ENCODE peak calls at places on chromosomes 4 and X, in six cellular contexts. K is H1, F is IMR-90, R is H9, B is mesenchymal stem cell, G is neuronal stem cell. S is an unnamed sample.

GRCh38 chrX:112947981-112948380 is 107.3 kb upstream of the AMOT start:
- DNase-seq in K (no peak), F (no peak), R (no peak), B (no peak), G (no peak), S (no peak)

GRCh38 chrX:123959281-123960063 is 2.0 kb upstream of the STAG2 start:
- DNase-seq in K (no peak), F (no peak), R (no peak), B (peak), G (peak), S (peak)

GRCh38 chr4:15653864-15654391 is 1.2 kb downstream of the FBXL5 start:
- DNase-seq in K (no peak), F (peak), R (no peak), B (peak), G (peak), S (no peak)

GRCh38 chrX:118189628-118190027 is 73.0 kb upstream of the KLHL13 start:
- DNase-seq in K (no peak), F (no peak), R (peak), B (no peak), G (no peak), S (no peak)

GRCh38 chr4:184147858-184148799 is 69.5 kb downstream of the ENPP6 start:
- DNase-seq in K (no peak), F (peak), R (no peak), B (peak), G (no peak), S (no peak)

GRCh38 chrX:16659326-16659725 is 9.4 kb downstream of the S100G start:
- DNase-seq in K (no peak), F (no peak), R (no peak), B (no peak), G (no peak), S (no peak)

GRCh38 chr4:6052679-6053078 is 34.4 kb upstream of the C4orf50 start:
- DNase-seq in K (no peak), F (no peak), R (no peak), B (no peak), G (no peak), S (no peak)

GRCh38 chr4:2251795-2252529 is 9.9 kb downstream of the MXD4 start:
- DNase-seq in K (peak), F (no peak), R (no peak), B (no peak), G (no peak), S (no peak)

GRCh38 chr4:17761062-17761461 is 20.4 kb downstream of the FAM184B start:
- DNase-seq in K (no peak), F (no peak), R (no peak), B (no peak), G (no peak), S (no peak)

GRCh38 chr4:17762705-17763104 is 18.7 kb downstream of the FAM184B start:
- DNase-seq in K (no peak), F (peak), R (no peak), B (peak), G (no peak), S (peak)

GRCh38 chr4:17758459-17758858 is 23.0 kb downstream of the FAM184B start:
- DNase-seq in K (no peak), F (no peak), R (no peak), B (no peak), G (no peak), S (no peak)

GRCh38 chr4:17763352-17763890 is 18.0 kb downstream of the FAM184B start:
- DNase-seq in K (no peak), F (no peak), R (no peak), B (no peak), G (no peak), S (no peak)

GRCh38 chr4:17760602-17761001 is 20.8 kb downstream of the FAM184B start:
- DNase-seq in K (no peak), F (no peak), R (no peak), B (no peak), G (no peak), S (no peak)
- H3K23ac ChIP-seq in K (no peak), F (no peak), R (no peak), B (no peak), G (no peak), S (no peak)

DNA sequence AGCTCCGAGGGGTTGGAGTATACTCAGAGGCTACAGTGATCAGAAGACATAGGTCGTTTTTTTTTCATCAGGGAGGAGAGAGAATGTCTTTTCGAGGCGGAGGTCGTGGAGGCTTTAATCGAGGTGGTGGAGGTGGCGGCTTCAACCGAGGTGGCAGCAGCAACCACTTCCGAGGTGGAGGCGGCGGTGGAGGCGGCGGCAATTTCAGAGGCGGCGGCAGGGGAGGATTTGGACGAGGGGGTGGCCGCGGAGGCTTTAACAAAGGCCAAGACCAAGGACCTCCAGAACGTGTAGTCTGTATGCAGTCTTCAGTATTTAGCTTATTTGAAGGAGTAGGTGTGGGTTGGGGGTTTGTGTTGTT is 500 bp downstream of the GAR1 start:
- DNase-seq in K (no peak), F (no peak), R (no peak), B (no peak), G (no peak), S (peak)
- H3K4ac ChIP-seq in K (peak), F (peak), R (peak), B (peak), G (no peak), S (peak)

GRCh38 chrX:154437971-154438893 is 1.3 kb downstream of the GDI1 start:
- DNase-seq in K (no peak), F (no peak), R (no peak), B (no peak), G (no peak), S (no peak)

GRCh38 chrX:154437398-154437752 is 421 bp downstream of the GDI1 start:
- DNase-seq in K (no peak), F (no peak), R (no peak), B (no peak), G (no peak), S (no peak)

GRCh38 chrX:154436290-154436596 is 711 bp upstream of the GDI1 start:
- DNase-seq in K (no peak), F (no peak), R (no peak), B (no peak), G (no peak), S (no peak)

GRCh38 chrX:154435171-154435733 is 1.7 kb upstream of the GDI1 start:
- DNase-seq in K (no peak), F (no peak), R (no peak), B (no peak), G (no peak), S (no peak)

GRCh38 chrX:154436597-154437397 is at the start of gene GDI1:
- DNase-seq in K (peak), F (peak), R (peak), B (peak), G (no peak), S (peak)
- H4K91ac ChIP-seq in K (no peak), F (peak), R (no peak), B (peak), G (no peak), S (peak)

GRCh38 chr4:107212565-107212964 is 176.5 kb upstream of the DKK2 start:
- DNase-seq in K (no peak), F (no peak), R (no peak), B (no peak), G (no peak), S (no peak)

GRCh38 chr4:107215222-107215621 is 179.1 kb upstream of the DKK2 start:
- DNase-seq in K (no peak), F (no peak), R (no peak), B (no peak), G (no peak), S (no peak)

GRCh38 chr4:107213410-107213809 is 177.3 kb upstream of the DKK2 start:
- DNase-seq in K (no peak), F (no peak), R (no peak), B (no peak), G (no peak), S (no peak)

GRCh38 chr4:107213880-107214279 is 177.8 kb upstream of the DKK2 start:
- DNase-seq in K (no peak), F (peak), R (no peak), B (no peak), G (no peak), S (no peak)

DNA sequence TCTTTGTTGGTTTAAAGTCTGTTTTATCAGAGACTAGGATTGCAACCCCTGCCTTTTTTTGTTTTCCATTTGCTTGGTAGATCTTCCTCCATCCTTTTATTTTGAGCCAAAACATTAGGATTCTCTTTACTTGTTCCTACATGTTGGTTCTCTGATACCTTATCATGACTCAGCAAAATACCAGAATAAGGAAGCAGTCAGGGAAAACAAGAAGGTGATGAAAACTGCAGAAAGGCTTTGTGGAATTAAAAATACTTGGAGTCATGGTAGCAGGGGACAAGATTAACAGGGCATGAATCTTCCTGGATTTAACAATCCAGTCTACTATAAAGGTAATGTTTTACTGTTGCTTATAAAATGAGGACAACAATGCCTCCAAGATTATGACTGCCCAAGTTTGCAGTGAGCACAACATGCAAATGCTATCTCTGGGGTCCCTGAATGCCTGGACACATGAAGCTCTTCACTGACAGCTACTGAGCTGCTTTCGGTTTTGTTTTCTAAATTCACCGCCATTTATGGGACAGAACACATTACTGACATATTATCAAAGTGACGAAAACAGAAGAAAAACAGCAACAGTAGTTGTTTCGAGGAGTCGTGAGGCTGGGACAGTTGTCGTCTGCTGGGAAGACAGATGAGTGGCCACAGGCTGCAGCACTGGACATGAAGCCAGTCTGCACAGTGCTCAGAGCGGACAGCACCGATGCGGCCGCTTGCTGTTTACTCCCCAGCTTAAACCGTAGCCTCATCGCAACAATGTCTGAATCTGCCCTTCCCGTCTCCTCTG is 174.5 kb upstream of the DKK2 start:
- DNase-seq in K (no peak), F (peak), R (no peak), B (peak), G (no peak), S (peak)
- H3K23ac ChIP-seq in K (no peak), F (peak), R (no peak), B (no peak), G (peak), S (no peak)

GRCh38 chrX:29039501-29039900 is 452.3 kb downstream of the IL1RAPL1 start:
- DNase-seq in K (no peak), F (no peak), R (no peak), B (no peak), G (no peak), S (no peak)

GRCh38 chrX:29042341-29042740 is 455.1 kb downstream of the IL1RAPL1 start:
- DNase-seq in K (no peak), F (no peak), R (no peak), B (no peak), G (no peak), S (no peak)

GRCh38 chrX:29044802-29045201 is 457.6 kb downstream of the IL1RAPL1 start:
- DNase-seq in K (no peak), F (peak), R (no peak), B (peak), G (no peak), S (no peak)

GRCh38 chrX:29040160-29040559 is 452.9 kb downstream of the IL1RAPL1 start:
- DNase-seq in K (no peak), F (no peak), R (no peak), B (no peak), G (no peak), S (no peak)

DNA sequence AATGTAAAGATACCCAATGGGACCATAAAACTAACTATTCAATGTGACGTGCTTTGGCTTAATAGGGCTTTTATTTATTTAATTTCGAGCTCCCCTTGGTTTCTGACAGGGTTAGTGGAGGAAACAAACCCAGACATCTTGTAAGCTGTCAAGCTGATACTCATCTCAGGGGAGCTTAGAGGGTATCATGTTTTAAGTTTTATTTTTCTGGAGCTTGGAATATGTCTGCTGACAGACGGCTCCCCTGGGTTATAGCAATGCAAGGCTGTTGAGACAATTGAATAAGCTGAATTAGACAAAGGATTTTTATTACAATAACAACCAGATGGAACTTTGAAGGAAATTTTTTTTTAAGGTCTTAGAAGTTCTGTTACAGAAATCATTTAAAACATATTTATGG is 456.5 kb downstream of the IL1RAPL1 start:
- DNase-seq in K (no peak), F (no peak), R (no peak), B (no peak), G (no peak), S (no peak)
- H3K4ac ChIP-seq in K (no peak), F (no peak), R (no peak), B (no peak), G (no peak), S (no peak)

GRCh38 chr4:133058701-133059100 is 90.4 kb upstream of the PCDH10 start:
- DNase-seq in K (no peak), F (no peak), R (peak), B (no peak), G (peak), S (no peak)

GRCh38 chr4:133062851-133063250 is 86.2 kb upstream of the PCDH10 start:
- DNase-seq in K (no peak), F (no peak), R (no peak), B (no peak), G (no peak), S (no peak)

DNA sequence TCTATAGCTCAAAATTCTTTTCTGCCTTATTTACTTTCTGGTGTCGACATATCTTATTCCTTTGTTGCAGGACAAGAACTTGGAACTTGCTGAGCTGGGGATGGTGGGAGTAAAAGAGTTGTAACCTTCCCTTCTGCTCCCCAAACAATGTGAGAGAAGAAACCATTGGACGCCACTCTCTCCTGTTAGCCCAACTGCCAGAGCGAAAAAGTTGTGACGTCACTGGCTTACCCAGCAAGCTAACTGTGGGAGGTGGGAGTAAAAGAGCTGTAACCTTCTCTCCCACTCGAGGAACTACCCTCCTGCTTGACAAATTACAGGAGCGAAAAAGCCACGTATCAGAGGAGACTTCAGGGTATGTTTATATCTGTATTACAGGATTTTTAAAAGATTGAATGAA is 90.0 kb upstream of the PCDH10 start:
- DNase-seq in K (no peak), F (no peak), R (no peak), B (no peak), G (no peak), S (no peak)
- H4K91ac ChIP-seq in K (no peak), F (no peak), R (no peak), B (no peak), G (no peak), S (no peak)

GRCh38 chr4:48341776-48342558 is 638 bp downstream of the SLAIN2 start:
- DNase-seq in K (peak), F (peak), R (peak), B (peak), G (peak), S (peak)
- H3K23ac ChIP-seq in K (no peak), F (peak), R (no peak), B (peak), G (peak), S (no peak)

S was measured in trophoblast cell.